ENCODE peak calls at places on chromosomes 4 and X, in ten cellular contexts. One of them, this sample, is unnamed.
A peak's percentile ranks its signal among the peaks of the same experiment; 100 is the strongest.

GRCh38 chrX:53859890-53860289 is 173.4 kb upstream of the HUWE1 start:
- DNase-seq in HEK293T: no peak
- DNase-seq in NCI-H524 treated with DMSO at 0.1 percent for 48 hours: no peak
- DNase-seq in GM20000: no peak
- DNase-seq in activated B cell treated with CpG ODN at 0.5 μM for 24 hours: no peak
- DNase-seq in H1: no peak
- DNase-seq in Daoy: no peak
- DNase-seq in retina: no peak
- DNase-seq in effector memory CD4-positive, alpha-beta T cell: no peak
- DNase-seq in activated CD4-positive, alpha-beta T cell treated with anti-CD3 and anti-CD28 coated beads, Interleukin-2, amount 50 U/mL, for 4 hours: no peak
- DNase-seq in this sample: no peak

GRCh38 chr4:99518883-99519282 is 8.1 kb downstream of the C4orf17 start:
- DNase-seq in HEK293T: no peak
- DNase-seq in NCI-H524 treated with DMSO at 0.1 percent for 48 hours: no peak
- DNase-seq in GM20000: no peak
- DNase-seq in activated B cell treated with CpG ODN at 0.5 μM for 24 hours: no peak
- DNase-seq in H1: no peak
- DNase-seq in Daoy: no peak
- DNase-seq in retina: no peak
- DNase-seq in effector memory CD4-positive, alpha-beta T cell: no peak
- DNase-seq in activated CD4-positive, alpha-beta T cell treated with anti-CD3 and anti-CD28 coated beads, Interleukin-2, amount 50 U/mL, for 4 hours: no peak
- DNase-seq in this sample: no peak

GRCh38 chr4:74624351-74625151 is 169.8 kb downstream of the BTC start:
- DNase-seq in HEK293T: no peak
- DNase-seq in NCI-H524 treated with DMSO at 0.1 percent for 48 hours: no peak
- DNase-seq in GM20000: no peak
- DNase-seq in activated B cell treated with CpG ODN at 0.5 μM for 24 hours: no peak
- DNase-seq in H1: no peak
- DNase-seq in Daoy: peak; percentile 68
- DNase-seq in retina: no peak
- DNase-seq in effector memory CD4-positive, alpha-beta T cell: no peak
- DNase-seq in activated CD4-positive, alpha-beta T cell treated with anti-CD3 and anti-CD28 coated beads, Interleukin-2, amount 50 U/mL, for 4 hours: no peak
- DNase-seq in this sample: no peak

GRCh38 chr4:70651864-70652506 is 14.3 kb downstream of the JCHAIN start:
- DNase-seq in HEK293T: peak; percentile 42
- DNase-seq in NCI-H524 treated with DMSO at 0.1 percent for 48 hours: no peak
- DNase-seq in GM20000: peak; percentile 33
- DNase-seq in activated B cell treated with CpG ODN at 0.5 μM for 24 hours: no peak
- DNase-seq in H1: no peak
- DNase-seq in Daoy: peak; percentile 2
- DNase-seq in retina: peak; percentile 19
- DNase-seq in effector memory CD4-positive, alpha-beta T cell: no peak
- DNase-seq in activated CD4-positive, alpha-beta T cell treated with anti-CD3 and anti-CD28 coated beads, Interleukin-2, amount 50 U/mL, for 4 hours: no peak
- DNase-seq in this sample: peak; percentile 2

GRCh38 chrX:125202486-125203378 is 116.9 kb upstream of the TEX13C start:
- DNase-seq in HEK293T: no peak
- DNase-seq in NCI-H524 treated with DMSO at 0.1 percent for 48 hours: no peak
- DNase-seq in GM20000: no peak
- DNase-seq in activated B cell treated with CpG ODN at 0.5 μM for 24 hours: no peak
- DNase-seq in H1: no peak
- DNase-seq in Daoy: peak; percentile 1
- DNase-seq in retina: peak; percentile 33
- DNase-seq in effector memory CD4-positive, alpha-beta T cell: no peak
- DNase-seq in activated CD4-positive, alpha-beta T cell treated with anti-CD3 and anti-CD28 coated beads, Interleukin-2, amount 50 U/mL, for 4 hours: no peak
- DNase-seq in this sample: no peak

GRCh38 chrX:22652596-22652995 is 347.2 kb upstream of the DDX53 start:
- DNase-seq in HEK293T: peak; percentile 38
- DNase-seq in NCI-H524 treated with DMSO at 0.1 percent for 48 hours: no peak
- DNase-seq in GM20000: no peak
- DNase-seq in activated B cell treated with CpG ODN at 0.5 μM for 24 hours: no peak
- DNase-seq in H1: no peak
- DNase-seq in Daoy: peak; percentile 50
- DNase-seq in retina: peak; percentile 31
- DNase-seq in effector memory CD4-positive, alpha-beta T cell: no peak
- DNase-seq in activated CD4-positive, alpha-beta T cell treated with anti-CD3 and anti-CD28 coated beads, Interleukin-2, amount 50 U/mL, for 4 hours: no peak
- DNase-seq in this sample: no peak

GRCh38 chr4:89438102-89438831 is 130.7 kb upstream of the GPRIN3 start:
- DNase-seq in HEK293T: peak; percentile 59
- DNase-seq in NCI-H524 treated with DMSO at 0.1 percent for 48 hours: peak; percentile 5
- DNase-seq in GM20000: peak; percentile 30
- DNase-seq in activated B cell treated with CpG ODN at 0.5 μM for 24 hours: peak; percentile 17
- DNase-seq in H1: peak; percentile 31
- DNase-seq in Daoy: peak; percentile 29
- DNase-seq in retina: no peak
- DNase-seq in effector memory CD4-positive, alpha-beta T cell: peak; percentile 11
- DNase-seq in activated CD4-positive, alpha-beta T cell treated with anti-CD3 and anti-CD28 coated beads, Interleukin-2, amount 50 U/mL, for 4 hours: peak; percentile 37
- DNase-seq in this sample: no peak

GRCh38 chr4:54065282-54066087 is 1.1 kb upstream of the CHIC2 start:
- DNase-seq in HEK293T: no peak
- DNase-seq in NCI-H524 treated with DMSO at 0.1 percent for 48 hours: no peak
- DNase-seq in GM20000: no peak
- DNase-seq in activated B cell treated with CpG ODN at 0.5 μM for 24 hours: no peak
- DNase-seq in H1: no peak
- DNase-seq in Daoy: no peak
- DNase-seq in retina: no peak
- DNase-seq in effector memory CD4-positive, alpha-beta T cell: no peak
- DNase-seq in activated CD4-positive, alpha-beta T cell treated with anti-CD3 and anti-CD28 coated beads, Interleukin-2, amount 50 U/mL, for 4 hours: no peak
- DNase-seq in this sample: no peak

GRCh38 chrX:66166671-66167070 is 2.6 kb downstream of the HEPH start:
- DNase-seq in HEK293T: no peak
- DNase-seq in NCI-H524 treated with DMSO at 0.1 percent for 48 hours: no peak
- DNase-seq in GM20000: no peak
- DNase-seq in activated B cell treated with CpG ODN at 0.5 μM for 24 hours: no peak
- DNase-seq in H1: no peak
- DNase-seq in Daoy: no peak
- DNase-seq in retina: no peak
- DNase-seq in effector memory CD4-positive, alpha-beta T cell: no peak
- DNase-seq in activated CD4-positive, alpha-beta T cell treated with anti-CD3 and anti-CD28 coated beads, Interleukin-2, amount 50 U/mL, for 4 hours: no peak
- DNase-seq in this sample: no peak

GRCh38 chrX:129945131-129945530 is 37.3 kb upstream of the BCORL1 start:
- DNase-seq in HEK293T: no peak
- DNase-seq in NCI-H524 treated with DMSO at 0.1 percent for 48 hours: no peak
- DNase-seq in GM20000: no peak
- DNase-seq in activated B cell treated with CpG ODN at 0.5 μM for 24 hours: no peak
- DNase-seq in H1: no peak
- DNase-seq in Daoy: no peak
- DNase-seq in retina: no peak
- DNase-seq in effector memory CD4-positive, alpha-beta T cell: no peak
- DNase-seq in activated CD4-positive, alpha-beta T cell treated with anti-CD3 and anti-CD28 coated beads, Interleukin-2, amount 50 U/mL, for 4 hours: no peak
- DNase-seq in this sample: no peak